ENCODE peak calls at places on chromosomes 3 and 15, in four cellular contexts. One of them, this sample, is unnamed.

GRCh38 chr3:9715127-9715526 is 11.5 kb downstream of the CPNE9 start:
- DNase-seq in effector CD4-positive, alpha-beta T cell: no peak
- DNase-seq in GM12891: no peak
- DNase-seq in GM20000: no peak
- DNase-seq in this sample: no peak

GRCh38 chr3:24137958-24138875 is 193.1 kb downstream of the NR1D2 start:
- DNase-seq in GM20000: no peak
- DNase-seq in GM12891: no peak
- DNase-seq in effector CD4-positive, alpha-beta T cell: no peak
- DNase-seq in this sample: no peak

GRCh38 chr3:123283657-123284398 is 82.1 kb downstream of the SEC22A start:
- DNase-seq in GM12891: no peak
- DNase-seq in effector CD4-positive, alpha-beta T cell: no peak
- DNase-seq in GM20000: no peak
- DNase-seq in this sample: no peak

GRCh38 chr15:73369073-73369694 is 426 bp upstream of the HCN4 start:
- DNase-seq in effector CD4-positive, alpha-beta T cell: no peak
- DNase-seq in GM12891: no peak
- DNase-seq in GM20000: no peak
- DNase-seq in this sample: no peak

GRCh38 chr3:46882377-46883015 is 5.0 kb downstream of the PTH1R start:
- DNase-seq in GM12891: peak; percentile 56
- DNase-seq in GM20000: peak; percentile 65
- DNase-seq in effector CD4-positive, alpha-beta T cell: no peak
- DNase-seq in this sample: no peak

GRCh38 chr15:33730815-33731214 is 237.5 kb upstream of the CHRM5 start:
- DNase-seq in GM12891: no peak
- DNase-seq in effector CD4-positive, alpha-beta T cell: no peak
- DNase-seq in GM20000: peak; percentile 11
- DNase-seq in this sample: no peak

GRCh38 chr15:66094331-66094730 is 159.2 kb downstream of the MEGF11 start:
- DNase-seq in effector CD4-positive, alpha-beta T cell: no peak
- DNase-seq in GM20000: no peak
- DNase-seq in GM12891: no peak
- DNase-seq in this sample: no peak

GRCh38 chr3:17551333-17551732 is 191.1 kb downstream of the TBC1D5 start:
- DNase-seq in effector CD4-positive, alpha-beta T cell: no peak
- DNase-seq in GM20000: no peak
- DNase-seq in GM12891: no peak
- DNase-seq in this sample: no peak

This sample was measured in central memory CD4-positive, alpha-beta T cell.